ENCODE peak calls at places on chromosomes 13 and 19, in six cellular contexts. S is immature natural killer cell; K is EH; D is activated CD8-positive, alpha-beta memory T cell treated with anti-CD3 and anti-CD28 coated beads for 4 hours; Z is H54; A is psoas muscle. I is an unnamed sample.

GRCh38 chr19:42249149-42249750 is 5.7 kb downstream of the ERF start:
- DNase-seq in S (no peak), K (no peak), D (no peak), Z (no peak), A (no peak), I (no peak)

GRCh38 chr13:110575322-110576069 is 14.0 kb upstream of the RAB20 start:
- DNase-seq in S (no peak), K (peak), D (no peak), Z (peak), A (peak), I (peak)

GRCh38 chr13:80180745-80181144 is 160.2 kb downstream of the SPRY2 start:
- DNase-seq in S (no peak), K (no peak), D (no peak), Z (no peak), A (no peak), I (no peak)

GRCh38 chr19:4984448-4984990 is 15.6 kb downstream of the KDM4B start:
- DNase-seq in S (no peak), K (no peak), D (no peak), Z (no peak), A (peak), I (no peak)

GRCh38 chr19:7294571-7295212 is 478 bp upstream of the INSR start:
- DNase-seq in S (no peak), K (peak), D (no peak), Z (peak), A (peak), I (no peak)

GRCh38 chr13:37788346-37788745 is 81.2 kb downstream of the TRPC4 start:
- DNase-seq in S (no peak), K (peak), D (no peak), Z (no peak), A (no peak), I (no peak)

GRCh38 chr19:55165952-55166529 is 372 bp downstream of the DNAAF3 start:
- DNase-seq in S (peak), K (peak), D (no peak), Z (peak), A (peak), I (peak)

GRCh38 chr19:19613456-19613855 is 5.0 kb downstream of the PBX4 start:
- DNase-seq in S (no peak), K (peak), D (no peak), Z (no peak), A (no peak), I (no peak)

GRCh38 chr19:1844536-1845515 is 3.5 kb downstream of the REXO1 start:
- DNase-seq in S (no peak), K (no peak), D (no peak), Z (no peak), A (no peak), I (no peak)

GRCh38 chr19:4390862-4391693 is 9.3 kb downstream of the SH3GL1 start:
- DNase-seq in S (no peak), K (no peak), D (no peak), Z (no peak), A (peak), I (no peak)

GRCh38 chr19:49442793-49443365 is 1.6 kb upstream of the SLC17A7 start:
- DNase-seq in S (no peak), K (peak), D (no peak), Z (peak), A (peak), I (peak)

GRCh38 chr13:101308247-101309013 is 107.9 kb downstream of the NALCN start:
- DNase-seq in S (no peak), K (peak), D (no peak), Z (no peak), A (no peak), I (no peak)

GRCh38 chr19:42176649-42176989 is 40.9 kb downstream of the DEDD2 start:
- DNase-seq in S (no peak), K (no peak), D (no peak), Z (no peak), A (no peak), I (no peak)

GRCh38 chr19:4077800-4078683 is 11.3 kb upstream of the ZBTB7A start:
- DNase-seq in S (peak), K (peak), D (no peak), Z (no peak), A (peak), I (peak)

GRCh38 chr19:16202320-16203255 is 4.9 kb downstream of the AP1M1 start:
- DNase-seq in S (no peak), K (peak), D (no peak), Z (no peak), A (no peak), I (no peak)

GRCh38 chr19:17751103-17751911 is at the start of gene FCHO1:
- DNase-seq in S (peak), K (no peak), D (peak), Z (no peak), A (peak), I (peak)

GRCh38 chr19:49930483-49931011 is 1.2 kb upstream of the NUP62 start:
- DNase-seq in S (no peak), K (peak), D (no peak), Z (peak), A (peak), I (no peak)

GRCh38 chr13:43484432-43485225 is 302.1 kb downstream of the ENOX1 start:
- DNase-seq in S (no peak), K (no peak), D (no peak), Z (no peak), A (no peak), I (no peak)

GRCh38 chr13:20940083-20940482 is 37.5 kb upstream of the XPO4 start:
- DNase-seq in S (no peak), K (peak), D (no peak), Z (no peak), A (no peak), I (no peak)

GRCh38 chr19:47253467-47253881 is 2.9 kb upstream of the CCDC9 start:
- DNase-seq in S (no peak), K (peak), D (no peak), Z (no peak), A (no peak), I (no peak)

GRCh38 chr13:62583466-62583865 is 1167.8 kb upstream of the PCDH20 start:
- DNase-seq in S (no peak), K (no peak), D (no peak), Z (no peak), A (no peak), I (no peak)

GRCh38 chr13:113557013-113557412 is 27.5 kb upstream of the TFDP1 start:
- DNase-seq in S (no peak), K (no peak), D (no peak), Z (no peak), A (no peak), I (no peak)

GRCh38 chr19:10086032-10086903 is at the start of gene SHFL:
- DNase-seq in S (peak), K (peak), D (peak), Z (peak), A (peak), I (peak)

GRCh38 chr19:31512403-31512970 is 163.3 kb upstream of the TSHZ3 start:
- DNase-seq in S (no peak), K (no peak), D (no peak), Z (no peak), A (no peak), I (no peak)

GRCh38 chr19:14433454-14434156 is 499 bp downstream of the PKN1 start:
- DNase-seq in S (peak), K (no peak), D (peak), Z (no peak), A (no peak), I (peak)

GRCh38 chr19:55642153-55643002 is 1.1 kb upstream of the ZNF581 start:
- DNase-seq in S (no peak), K (peak), D (no peak), Z (peak), A (no peak), I (peak)

GRCh38 chr13:100273138-100273537 is 184.2 kb downstream of the PCCA start:
- DNase-seq in S (no peak), K (no peak), D (no peak), Z (no peak), A (no peak), I (no peak)

GRCh38 chr13:110001622-110002275 is 215.4 kb upstream of the IRS2 start:
- DNase-seq in S (no peak), K (peak), D (no peak), Z (no peak), A (no peak), I (no peak)

GRCh38 chr19:11377756-11378155 is 3.3 kb downstream of the SWSAP1 start:
- DNase-seq in S (no peak), K (peak), D (no peak), Z (no peak), A (no peak), I (no peak)

GRCh38 chr13:104473936-104474335 is 1407.7 kb upstream of the SLC10A2 start:
- DNase-seq in S (no peak), K (no peak), D (no peak), Z (no peak), A (no peak), I (no peak)

GRCh38 chr13:112897956-112898785 is 70.8 kb upstream of the MCF2L start:
- DNase-seq in S (no peak), K (no peak), D (no peak), Z (no peak), A (peak), I (peak)

GRCh38 chr13:111177081-111177711 is 62.1 kb downstream of the ARHGEF7 start:
- DNase-seq in S (peak), K (peak), D (no peak), Z (no peak), A (peak), I (peak)